ENCODE peak calls at places on chromosomes 11 and 22, in five cellular contexts. O, K, Q, G and N are unnamed samples.

GRCh38 chr11:111001986-111002616 is 243.4 kb upstream of the POU2AF2 start:
- DNase-seq in G (no peak), K (no peak), Q (no peak), O (no peak), N (no peak)

GRCh38 chr11:107741044-107741823 is 29.4 kb upstream of the SLN start:
- DNase-seq in Q (no peak), O (no peak), K (no peak), G (peak; percentile 18), N (no peak)

GRCh38 chr22:20507253-20508066 is at the start of gene MED15:
- DNase-seq in O (peak; percentile 87), K (peak; percentile 36), G (peak; percentile 90), Q (peak; percentile 75), N (peak; percentile 82)

GRCh38 chr11:27830206-27830605 is 130.0 kb upstream of the BDNF start:
- DNase-seq in Q (no peak), K (no peak), O (no peak), G (no peak), N (no peak)

GRCh38 chr11:67278939-67279588 is 10.0 kb upstream of the ANKRD13D start:
- DNase-seq in Q (no peak), O (no peak), K (no peak), G (no peak), N (no peak)

GRCh38 chr22:22094921-22095320 is 112.3 kb upstream of the TOP3B start:
- DNase-seq in Q (no peak), O (no peak), G (no peak), K (no peak), N (no peak)

GRCh38 chr11:36790450-36790849 is 192.4 kb upstream of the RAG2 start:
- DNase-seq in K (no peak), Q (no peak), O (no peak), G (no peak), N (no peak)

GRCh38 chr11:117300773-117301172 is 9.6 kb downstream of the BACE1-AS start:
- DNase-seq in O (no peak), K (no peak), Q (no peak), G (no peak), N (no peak)

GRCh38 chr22:39520874-39521857 is 804 bp downstream of the ATF4 start:
- DNase-seq in O (peak; percentile 79), K (peak; percentile 5), G (peak; percentile 78), Q (peak; percentile 60), N (peak; percentile 47)

GRCh38 chr11:75103380-75104026 is 6.8 kb upstream of the OR2AT4 start:
- DNase-seq in G (no peak), O (no peak), K (no peak), Q (no peak), N (no peak)

GRCh38 chr22:28857288-28857687 is 26.1 kb upstream of the ZNRF3 start:
- DNase-seq in Q (no peak), G (no peak), O (no peak), K (no peak), N (no peak)